ENCODE peak calls at places on chromosomes 2 and 18, in five cellular contexts. R is GM12878, X is stomach, G is H1, Q is A549. F is an unnamed sample.

GRCh38 chr2:46122318-46122970 is 174.8 kb upstream of the EPAS1 start:
- DNase-seq in R (no peak), X (no peak), G (no peak), Q (no peak), F (no peak)

GRCh38 chr2:72579595-72580180 is 246.1 kb downstream of the EXOC6B start:
- DNase-seq in R (no peak), X (no peak), G (no peak), Q (no peak), F (no peak)

GRCh38 chr2:39141346-39142011 is 20.6 kb upstream of the SOS1 start:
- DNase-seq in R (no peak), X (no peak), G (no peak), Q (no peak), F (no peak)

GRCh38 chr18:75916641-75916982 is 489.1 kb upstream of the SMIM21 start:
- DNase-seq in R (no peak), X (no peak), G (no peak), Q (no peak), F (no peak)

GRCh38 chr18:61502472-61502871 is 169.2 kb downstream of the CDH20 start:
- DNase-seq in R (peak; percentile 5), X (no peak), G (peak; percentile 64), Q (peak; percentile 17), F (no peak)

GRCh38 chr2:33145459-33145858 is 198.7 kb downstream of the LTBP1 start:
- DNase-seq in R (no peak), X (no peak), G (no peak), Q (no peak), F (no peak)

GRCh38 chr2:220946552-220946951 is 625.6 kb downstream of the EPHA4 start:
- DNase-seq in R (no peak), X (no peak), G (no peak), Q (no peak), F (no peak)

GRCh38 chr2:189702071-189702470 is 27.6 kb downstream of the ANKAR start:
- DNase-seq in R (no peak), X (no peak), G (no peak), Q (no peak), F (no peak)

GRCh38 chr2:100529176-100529575 is 33.6 kb upstream of the PDCL3 start:
- DNase-seq in R (no peak), X (no peak), G (no peak), Q (no peak), F (no peak)

GRCh38 chr2:29182334-29182733 is 67.1 kb downstream of the CLIP4 start:
- DNase-seq in R (no peak), X (no peak), G (no peak), Q (no peak), F (no peak)

GRCh38 chr18:12621737-12622306 is 36.1 kb downstream of the SPIRE1 start:
- DNase-seq in R (no peak), X (no peak), G (no peak), Q (no peak), F (no peak)

GRCh38 chr18:55316615-55317184 is 271.3 kb downstream of the TCF4 start:
- DNase-seq in R (no peak), X (no peak), G (no peak), Q (no peak), F (no peak)

GRCh38 chr2:72994282-72994990 is 77.1 kb downstream of the SFXN5 start:
- DNase-seq in R (no peak), X (peak; percentile 22), G (peak; percentile 41), Q (no peak), F (no peak)

GRCh38 chr2:42978175-42978886 is 185.9 kb upstream of the HAAO start:
- DNase-seq in R (no peak), X (no peak), G (no peak), Q (no peak), F (peak; percentile 15)

GRCh38 chr2:105609756-105610397 is 134.8 kb upstream of the NCK2 start:
- DNase-seq in R (no peak), X (no peak), G (no peak), Q (no peak), F (no peak)

GRCh38 chr2:39523308-39524044 is 86.4 kb upstream of the MAP4K3 start:
- DNase-seq in R (no peak), X (no peak), G (no peak), Q (peak; percentile 71), F (no peak)

GRCh38 chr2:231359948-231360347 is 35.6 kb upstream of the B3GNT7 start:
- DNase-seq in R (no peak), X (no peak), G (no peak), Q (no peak), F (no peak)

GRCh38 chr2:28821295-28821958 is 10.8 kb downstream of the SPDYA start:
- DNase-seq in R (peak; percentile 25), X (peak; percentile 46), G (peak; percentile 80), Q (peak; percentile 50), F (peak; percentile 55)

GRCh38 chr18:49664086-49664890 is 102.4 kb downstream of the LIPG start:
- DNase-seq in R (no peak), X (no peak), G (peak; percentile 59), Q (no peak), F (no peak)

GRCh38 chr2:36376319-36376765 is 20.8 kb downstream of the CRIM1 start:
- DNase-seq in R (no peak), X (peak; percentile 84), G (no peak), Q (no peak), F (peak; percentile 87)

GRCh38 chr18:76977681-76978234 is 154.8 kb downstream of the MBP start:
- DNase-seq in R (no peak), X (no peak), G (peak; percentile 32), Q (no peak), F (no peak)

GRCh38 chr18:13239557-13239956 is 21.0 kb downstream of the LDLRAD4 start:
- DNase-seq in R (no peak), X (no peak), G (no peak), Q (no peak), F (no peak)

GRCh38 chr2:148020036-148020357 is 540 bp downstream of the ORC4 start:
- DNase-seq in R (no peak), X (no peak), G (no peak), Q (no peak), F (no peak)

GRCh38 chr2:149466635-149467034 is 120.9 kb downstream of the MMADHC start:
- DNase-seq in R (no peak), X (no peak), G (no peak), Q (no peak), F (no peak)

GRCh38 chr2:105604938-105605337 is 139.8 kb upstream of the NCK2 start:
- DNase-seq in R (no peak), X (peak; percentile 34), G (no peak), Q (no peak), F (no peak)

GRCh38 chr18:48947102-48947501 is 3.7 kb downstream of the SMAD7 start:
- DNase-seq in R (no peak), X (no peak), G (no peak), Q (no peak), F (no peak)

GRCh38 chr2:18749912-18750526 is 160.7 kb upstream of the NT5C1B start:
- DNase-seq in R (no peak), X (peak; percentile 62), G (peak; percentile 54), Q (peak; percentile 28), F (peak; percentile 54)

DNA sequence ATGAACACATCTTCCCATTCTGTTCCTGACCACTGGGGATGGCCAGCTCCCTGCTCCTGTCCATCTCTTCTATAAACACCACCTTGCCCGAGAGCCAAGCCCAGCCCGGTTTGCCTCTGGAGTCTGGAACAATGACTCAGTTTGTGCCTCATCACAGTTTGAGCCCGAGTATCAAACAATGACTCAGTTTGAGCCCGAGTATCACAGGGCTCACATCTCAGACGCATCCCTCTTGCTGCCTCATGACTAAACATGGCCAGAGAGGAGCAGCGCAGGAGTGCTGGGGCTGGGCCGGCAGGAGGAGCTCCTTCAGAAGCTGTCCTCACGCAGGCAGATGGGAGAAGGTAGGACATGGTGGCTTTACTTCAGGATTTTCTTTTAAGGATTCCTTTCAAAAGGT is 68.7 kb downstream of the PXDN start:
- DNase-seq in R (no peak), X (peak; percentile 24), G (no peak), Q (peak; percentile 80), F (peak; percentile 64)
- TF ChIP-seq EP300 in R (no peak), X (no peak), G (no peak), Q (no peak), F (no peak)

GRCh38 chr2:226771067-226771466 is 28.6 kb downstream of the IRS1 start:
- DNase-seq in R (no peak), X (no peak), G (no peak), Q (no peak), F (no peak)
- TF ChIP-seq POLR2A in R (no peak), X (no peak), G (no peak), Q (no peak), F (no peak)

DNA sequence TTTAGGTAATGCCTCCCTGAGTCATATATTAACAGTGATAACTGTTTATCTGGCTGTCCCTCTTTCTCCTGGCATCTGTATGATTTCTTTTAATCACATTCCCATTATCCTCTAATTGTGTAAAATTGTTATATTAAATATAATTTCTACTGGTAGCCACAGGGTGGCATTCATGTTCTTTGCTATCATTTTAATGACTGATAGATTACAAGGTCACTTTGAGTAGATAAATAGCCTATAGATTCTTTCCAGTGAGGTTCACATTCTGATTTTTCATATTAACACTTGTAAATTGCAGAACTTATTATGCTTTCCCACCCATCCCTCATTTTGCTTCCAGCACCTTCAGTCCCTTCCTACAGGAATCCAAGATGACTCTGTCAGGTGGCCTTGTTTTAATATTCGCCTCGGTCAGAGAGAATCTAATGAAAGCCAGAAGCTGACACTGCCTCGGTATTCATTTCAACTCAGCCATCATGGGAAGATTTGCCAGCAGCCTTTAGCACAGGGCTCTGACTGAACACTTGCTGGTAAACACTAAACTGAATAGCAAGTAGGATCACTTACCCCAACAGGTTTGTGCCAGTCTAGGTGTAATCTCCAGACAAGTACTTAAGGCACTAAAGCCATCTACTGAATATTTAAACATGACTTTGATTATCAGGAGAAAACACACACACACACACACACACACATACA is 101.2 kb upstream of the FSHR start:
- DNase-seq in R (no peak), X (no peak), G (no peak), Q (no peak), F (no peak)
- TF ChIP-seq CTCF in R (no peak), X (no peak), G (no peak), Q (no peak), F (no peak)

DNA sequence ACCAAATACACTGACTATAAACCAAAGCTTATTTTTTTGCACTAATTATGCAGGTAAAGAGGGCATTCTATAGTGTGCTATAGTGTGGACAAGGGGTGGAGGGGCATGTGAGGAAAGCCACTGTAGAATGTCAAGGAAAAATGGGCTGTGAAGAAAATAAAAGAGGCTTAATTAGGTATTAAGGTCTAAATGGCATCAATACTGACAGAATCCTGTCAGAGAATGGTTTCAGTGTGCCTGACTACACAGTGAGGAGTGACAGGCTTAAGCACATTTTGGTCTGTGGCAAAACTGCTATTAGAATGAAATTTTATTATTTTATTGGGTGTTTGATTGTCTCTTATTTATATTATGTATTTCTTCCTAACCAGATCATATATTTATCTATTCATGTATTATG is 787.6 kb upstream of the CELF4 start:
- DNase-seq in R (no peak), X (no peak), G (no peak), Q (no peak), F (no peak)
- TF ChIP-seq EP300 in R (no peak), X (no peak), G (no peak), Q (no peak), F (no peak)

GRCh38 chr2:229852565-229852964 is 69.2 kb downstream of the TRIP12 start:
- DNase-seq in R (peak; percentile 42), X (no peak), G (no peak), Q (no peak), F (no peak)
- TF ChIP-seq POLR2A in R (no peak), X (no peak), G (no peak), Q (no peak), F (no peak)

GRCh38 chr2:120686511-120687168 is 49.0 kb upstream of the GLI2 start:
- DNase-seq in R (no peak), X (no peak), G (no peak), Q (no peak), F (no peak)
- TF ChIP-seq CTCF in R (peak; percentile 50), X (no peak), G (peak; percentile 62), Q (peak; percentile 48), F (no peak)

GRCh38 chr2:209383212-209383611 is 40.6 kb upstream of the MAP2 start:
- DNase-seq in R (no peak), X (no peak), G (no peak), Q (peak; percentile 2), F (no peak)
- TF ChIP-seq EP300 in R (no peak), X (no peak), G (no peak), Q (no peak), F (no peak)

F was measured in ovary.